ENCODE peak calls at places on chromosomes 6 and 20, in five cellular contexts. Q, W, M, R and H are unnamed samples.

GRCh38 chr6:13787146-13787545 is 27.2 kb downstream of the MCUR1 start:
- DNase-seq in Q (peak), R (peak), W (peak), M (no peak), H (no peak)

GRCh38 chr20:47546184-47547033 is 44.7 kb downstream of the NCOA3 start:
- DNase-seq in W (peak), R (no peak), M (no peak), Q (no peak), H (peak)

GRCh38 chr6:13272131-13273046 is 55.9 kb downstream of the TBC1D7 start:
- DNase-seq in M (no peak), R (peak), W (no peak), Q (no peak), H (no peak)

GRCh38 chr6:42989923-42990322 is 5.6 kb downstream of the PPP2R5D start:
- DNase-seq in Q (no peak), R (no peak), M (no peak), W (no peak), H (no peak)

GRCh38 chr20:62346398-62347150 is 20.5 kb downstream of the LAMA5 start:
- DNase-seq in R (no peak), M (no peak), W (no peak), Q (no peak), H (no peak)

GRCh38 chr20:59945731-59946130 is 5.5 kb downstream of the FAM217B start:
- DNase-seq in Q (no peak), W (no peak), R (no peak), M (no peak), H (no peak)

GRCh38 chr20:53748821-53749402 is 155.3 kb upstream of the ZNF217 start:
- DNase-seq in W (peak), M (no peak), R (no peak), Q (no peak), H (no peak)

GRCh38 chr6:156379946-156380707 is 397.1 kb upstream of the ARID1B start:
- DNase-seq in W (peak), M (no peak), R (no peak), Q (no peak), H (peak)

GRCh38 chr6:41938590-41938989 is 3.0 kb downstream of the CCND3 start:
- DNase-seq in Q (no peak), R (no peak), W (no peak), M (no peak), H (no peak)

GRCh38 chr6:53728570-53729194 is 63.1 kb upstream of the KLHL31 start:
- DNase-seq in R (peak), M (no peak), Q (peak), W (peak), H (no peak)

GRCh38 chr6:42453649-42454427 is 2.1 kb upstream of the TRERF1 start:
- DNase-seq in Q (peak), M (no peak), R (no peak), W (peak), H (no peak)

GRCh38 chr6:36760685-36761435 is 63.2 kb downstream of the RAB44 start:
- DNase-seq in Q (no peak), R (peak), M (no peak), W (no peak), H (no peak)